ENCODE peak calls at places on chromosomes 7 and 10, in seven cellular contexts. One of them, this sample, is unnamed.

GRCh38 chr7:111860248-111860647 is 298.0 kb upstream of the IMMP2L start:
- DNase-seq in EH: no peak
- DNase-seq in kidney: no peak
- DNase-seq in islet precursor cell: no peak
- DNase-seq in posterior cingulate gyrus: no peak
- DNase-seq in dorsolateral prefrontal cortex: no peak
- DNase-seq in AG04449: no peak
- DNase-seq in this sample: no peak

GRCh38 chr10:26516540-26517101 is 78.5 kb downstream of the APBB1IP start:
- DNase-seq in kidney: no peak
- DNase-seq in dorsolateral prefrontal cortex: no peak
- DNase-seq in posterior cingulate gyrus: no peak
- DNase-seq in AG04449: no peak
- DNase-seq in EH: no peak
- DNase-seq in islet precursor cell: no peak
- DNase-seq in this sample: no peak

GRCh38 chr7:42432644-42433043 is 195.6 kb upstream of the GLI3 start:
- DNase-seq in EH: no peak
- DNase-seq in kidney: no peak
- DNase-seq in posterior cingulate gyrus: no peak
- DNase-seq in dorsolateral prefrontal cortex: no peak
- DNase-seq in islet precursor cell: no peak
- DNase-seq in AG04449: no peak
- DNase-seq in this sample: no peak

GRCh38 chr7:44075296-44076075 is 6.8 kb downstream of the POLM start:
- DNase-seq in kidney: peak; percentile 47
- DNase-seq in islet precursor cell: no peak
- DNase-seq in EH: no peak
- DNase-seq in posterior cingulate gyrus: no peak
- DNase-seq in AG04449: no peak
- DNase-seq in dorsolateral prefrontal cortex: no peak
- DNase-seq in this sample: peak; percentile 66

GRCh38 chr10:11145498-11145855 is 127.8 kb downstream of the CELF2 start:
- DNase-seq in kidney: no peak
- DNase-seq in EH: no peak
- DNase-seq in posterior cingulate gyrus: no peak
- DNase-seq in dorsolateral prefrontal cortex: no peak
- DNase-seq in islet precursor cell: no peak
- DNase-seq in AG04449: no peak
- DNase-seq in this sample: no peak

GRCh38 chr7:24889611-24890010 is 90.4 kb downstream of the OSBPL3 start:
- DNase-seq in posterior cingulate gyrus: no peak
- DNase-seq in EH: no peak
- DNase-seq in islet precursor cell: no peak
- DNase-seq in dorsolateral prefrontal cortex: no peak
- DNase-seq in AG04449: no peak
- DNase-seq in kidney: no peak
- DNase-seq in this sample: no peak

GRCh38 chr7:149125189-149125863 is 798 bp downstream of the ZNF425 start:
- DNase-seq in kidney: no peak
- DNase-seq in dorsolateral prefrontal cortex: peak; percentile 29
- DNase-seq in EH: peak; percentile 25
- DNase-seq in islet precursor cell: no peak
- DNase-seq in posterior cingulate gyrus: no peak
- DNase-seq in AG04449: no peak
- DNase-seq in this sample: no peak

GRCh38 chr7:157192861-157193260 is 54.1 kb downstream of the UBE3C start:
- DNase-seq in kidney: no peak
- DNase-seq in EH: no peak
- DNase-seq in islet precursor cell: no peak
- DNase-seq in AG04449: no peak
- DNase-seq in dorsolateral prefrontal cortex: no peak
- DNase-seq in posterior cingulate gyrus: no peak
- DNase-seq in this sample: no peak

GRCh38 chr10:7260412-7260900 is 150.4 kb downstream of the SFMBT2 start:
- DNase-seq in posterior cingulate gyrus: peak; percentile 25
- DNase-seq in AG04449: peak; percentile 19
- DNase-seq in islet precursor cell: no peak
- DNase-seq in kidney: no peak
- DNase-seq in dorsolateral prefrontal cortex: peak; percentile 63
- DNase-seq in EH: peak; percentile 9
- DNase-seq in this sample: no peak

GRCh38 chr10:76723781-76724336 is 913.7 kb downstream of the KCNMA1 start:
- DNase-seq in posterior cingulate gyrus: no peak
- DNase-seq in islet precursor cell: no peak
- DNase-seq in AG04449: no peak
- DNase-seq in kidney: no peak
- DNase-seq in EH: no peak
- DNase-seq in dorsolateral prefrontal cortex: no peak
- DNase-seq in this sample: no peak

GRCh38 chr10:116408716-116409115 is 18.9 kb upstream of the PNLIPRP3 start:
- DNase-seq in posterior cingulate gyrus: no peak
- DNase-seq in AG04449: no peak
- DNase-seq in islet precursor cell: no peak
- DNase-seq in dorsolateral prefrontal cortex: no peak
- DNase-seq in EH: no peak
- DNase-seq in kidney: no peak
- DNase-seq in this sample: no peak

GRCh38 chr10:70564113-70564725 is 38.3 kb downstream of the PRF1 start:
- DNase-seq in AG04449: no peak
- DNase-seq in islet precursor cell: peak; percentile 43
- DNase-seq in dorsolateral prefrontal cortex: no peak
- DNase-seq in posterior cingulate gyrus: no peak
- DNase-seq in kidney: peak; percentile 68
- DNase-seq in EH: no peak
- DNase-seq in this sample: peak; percentile 68

GRCh38 chr7:135189221-135189662 is 18.7 kb upstream of the CYREN start:
- DNase-seq in kidney: no peak
- DNase-seq in posterior cingulate gyrus: no peak
- DNase-seq in AG04449: no peak
- DNase-seq in islet precursor cell: no peak
- DNase-seq in dorsolateral prefrontal cortex: no peak
- DNase-seq in EH: no peak
- DNase-seq in this sample: no peak

GRCh38 chr10:102068216-102068615 is 3.1 kb downstream of the HPS6 start:
- DNase-seq in posterior cingulate gyrus: no peak
- DNase-seq in dorsolateral prefrontal cortex: no peak
- DNase-seq in AG04449: no peak
- DNase-seq in EH: peak; percentile 19
- DNase-seq in kidney: no peak
- DNase-seq in islet precursor cell: no peak
- DNase-seq in this sample: no peak

GRCh38 chr10:125159932-125160855 is at the start of gene CTBP2:
- DNase-seq in AG04449: no peak
- DNase-seq in dorsolateral prefrontal cortex: no peak
- DNase-seq in islet precursor cell: peak; percentile 81
- DNase-seq in kidney: peak; percentile 84
- DNase-seq in EH: peak; percentile 74
- DNase-seq in posterior cingulate gyrus: peak; percentile 49
- DNase-seq in this sample: no peak

GRCh38 chr10:30228638-30229037 is 120.4 kb downstream of the MTPAP start:
- DNase-seq in islet precursor cell: no peak
- DNase-seq in dorsolateral prefrontal cortex: no peak
- DNase-seq in AG04449: no peak
- DNase-seq in posterior cingulate gyrus: no peak
- DNase-seq in kidney: no peak
- DNase-seq in EH: no peak
- DNase-seq in this sample: no peak

GRCh38 chr7:92156976-92157375 is 22.0 kb downstream of the LRRD1 start:
- DNase-seq in AG04449: no peak
- DNase-seq in kidney: no peak
- DNase-seq in posterior cingulate gyrus: no peak
- DNase-seq in dorsolateral prefrontal cortex: no peak
- DNase-seq in islet precursor cell: no peak
- DNase-seq in EH: no peak
- DNase-seq in this sample: no peak

GRCh38 chr10:130105724-130106123 is 4.9 kb downstream of the C10orf143 start:
- DNase-seq in islet precursor cell: peak; percentile 81
- DNase-seq in posterior cingulate gyrus: no peak
- DNase-seq in dorsolateral prefrontal cortex: no peak
- DNase-seq in AG04449: no peak
- DNase-seq in kidney: no peak
- DNase-seq in EH: no peak
- DNase-seq in this sample: no peak

GRCh38 chr10:63376560-63377304 is 89.0 kb downstream of the JMJD1C start:
- DNase-seq in posterior cingulate gyrus: no peak
- DNase-seq in islet precursor cell: no peak
- DNase-seq in dorsolateral prefrontal cortex: no peak
- DNase-seq in AG04449: peak; percentile 51
- DNase-seq in kidney: no peak
- DNase-seq in EH: peak; percentile 93
- DNase-seq in this sample: no peak

GRCh38 chr7:30403477-30403876 is 75.1 kb downstream of the NOD1 start:
- DNase-seq in AG04449: no peak
- DNase-seq in dorsolateral prefrontal cortex: no peak
- DNase-seq in kidney: no peak
- DNase-seq in posterior cingulate gyrus: no peak
- DNase-seq in EH: no peak
- DNase-seq in islet precursor cell: no peak
- DNase-seq in this sample: no peak

GRCh38 chr7:51369746-51370145 is 53.1 kb upstream of the COBL start:
- DNase-seq in AG04449: no peak
- DNase-seq in posterior cingulate gyrus: no peak
- DNase-seq in dorsolateral prefrontal cortex: no peak
- DNase-seq in islet precursor cell: no peak
- DNase-seq in kidney: no peak
- DNase-seq in EH: no peak
- DNase-seq in this sample: no peak

GRCh38 chr10:86786368-86786767 is 29.9 kb downstream of the BMPR1A start:
- DNase-seq in EH: peak; percentile 2
- DNase-seq in posterior cingulate gyrus: no peak
- DNase-seq in kidney: no peak
- DNase-seq in islet precursor cell: no peak
- DNase-seq in AG04449: no peak
- DNase-seq in dorsolateral prefrontal cortex: no peak
- DNase-seq in this sample: no peak

GRCh38 chr10:14468726-14469125 is 138.0 kb upstream of the FRMD4A start:
- DNase-seq in islet precursor cell: no peak
- DNase-seq in EH: no peak
- DNase-seq in AG04449: no peak
- DNase-seq in posterior cingulate gyrus: no peak
- DNase-seq in dorsolateral prefrontal cortex: no peak
- DNase-seq in kidney: no peak
- DNase-seq in this sample: no peak

GRCh38 chr7:92797693-92798092 is 38.7 kb downstream of the CDK6 start:
- DNase-seq in dorsolateral prefrontal cortex: no peak
- DNase-seq in kidney: no peak
- DNase-seq in islet precursor cell: no peak
- DNase-seq in AG04449: no peak
- DNase-seq in EH: peak; percentile 44
- DNase-seq in posterior cingulate gyrus: no peak
- DNase-seq in this sample: no peak

GRCh38 chr7:23472974-23473847 is 2.9 kb upstream of the IGF2BP3 start:
- DNase-seq in islet precursor cell: no peak
- DNase-seq in EH: no peak
- DNase-seq in posterior cingulate gyrus: no peak
- DNase-seq in AG04449: no peak
- DNase-seq in dorsolateral prefrontal cortex: no peak
- DNase-seq in kidney: no peak
- DNase-seq in this sample: no peak

GRCh38 chr7:73483171-73483570 is 38.9 kb downstream of the BAZ1B start:
- DNase-seq in dorsolateral prefrontal cortex: no peak
- DNase-seq in EH: no peak
- DNase-seq in kidney: no peak
- DNase-seq in posterior cingulate gyrus: no peak
- DNase-seq in islet precursor cell: no peak
- DNase-seq in AG04449: no peak
- DNase-seq in this sample: no peak

GRCh38 chr10:132296671-132297443 is 10.9 kb downstream of the STK32C start:
- DNase-seq in islet precursor cell: peak; percentile 45
- DNase-seq in AG04449: no peak
- DNase-seq in dorsolateral prefrontal cortex: no peak
- DNase-seq in EH: no peak
- DNase-seq in kidney: peak; percentile 56
- DNase-seq in posterior cingulate gyrus: no peak
- DNase-seq in this sample: peak; percentile 87

GRCh38 chr10:122296363-122297120 is 25.4 kb downstream of the BTBD16 start:
- DNase-seq in dorsolateral prefrontal cortex: no peak
- DNase-seq in islet precursor cell: peak; percentile 25
- DNase-seq in posterior cingulate gyrus: no peak
- DNase-seq in kidney: no peak
- DNase-seq in AG04449: no peak
- DNase-seq in EH: no peak
- DNase-seq in this sample: no peak

GRCh38 chr7:35695628-35695888 is 623 bp upstream of the HERPUD2 start:
- DNase-seq in dorsolateral prefrontal cortex: no peak
- DNase-seq in AG04449: no peak
- DNase-seq in EH: no peak
- DNase-seq in kidney: no peak
- DNase-seq in islet precursor cell: no peak
- DNase-seq in posterior cingulate gyrus: no peak
- DNase-seq in this sample: no peak

GRCh38 chr7:74157605-74158004 is 16.6 kb upstream of the EIF4H start:
- DNase-seq in AG04449: no peak
- DNase-seq in posterior cingulate gyrus: no peak
- DNase-seq in dorsolateral prefrontal cortex: no peak
- DNase-seq in kidney: no peak
- DNase-seq in EH: no peak
- DNase-seq in islet precursor cell: no peak
- DNase-seq in this sample: no peak

GRCh38 chr7:516216-516605 is 3.4 kb downstream of the PDGFA start:
- DNase-seq in islet precursor cell: no peak
- DNase-seq in posterior cingulate gyrus: no peak
- DNase-seq in dorsolateral prefrontal cortex: no peak
- DNase-seq in AG04449: no peak
- DNase-seq in kidney: no peak
- DNase-seq in EH: peak; percentile 85
- DNase-seq in this sample: no peak

GRCh38 chr10:11874568-11875182 is 51.5 kb downstream of the PROSER2 start:
- DNase-seq in AG04449: no peak
- DNase-seq in dorsolateral prefrontal cortex: no peak
- DNase-seq in EH: peak; percentile 7
- DNase-seq in kidney: no peak
- DNase-seq in posterior cingulate gyrus: no peak
- DNase-seq in islet precursor cell: peak; percentile 97
- DNase-seq in this sample: peak; percentile 68

GRCh38 chr7:144791488-144791887 is 44.4 kb downstream of the TPK1 start:
- DNase-seq in dorsolateral prefrontal cortex: no peak
- DNase-seq in islet precursor cell: no peak
- DNase-seq in AG04449: no peak
- DNase-seq in posterior cingulate gyrus: no peak
- DNase-seq in kidney: no peak
- DNase-seq in EH: no peak
- DNase-seq in this sample: no peak

GRCh38 chr10:131242007-131242406 is 69.5 kb downstream of the TCERG1L start:
- DNase-seq in EH: no peak
- DNase-seq in kidney: no peak
- DNase-seq in dorsolateral prefrontal cortex: peak; percentile 14
- DNase-seq in posterior cingulate gyrus: no peak
- DNase-seq in AG04449: no peak
- DNase-seq in islet precursor cell: peak; percentile 72
- DNase-seq in this sample: no peak

GRCh38 chr10:128058746-128059125 is 67.5 kb downstream of the MKI67 start:
- DNase-seq in AG04449: no peak
- DNase-seq in dorsolateral prefrontal cortex: no peak
- DNase-seq in EH: no peak
- DNase-seq in posterior cingulate gyrus: no peak
- DNase-seq in islet precursor cell: no peak
- DNase-seq in kidney: peak; percentile 13
- DNase-seq in this sample: no peak

GRCh38 chr7:16970732-16971495 is 89.1 kb upstream of the AGR3 start:
- DNase-seq in EH: no peak
- DNase-seq in islet precursor cell: no peak
- DNase-seq in posterior cingulate gyrus: no peak
- DNase-seq in dorsolateral prefrontal cortex: no peak
- DNase-seq in kidney: no peak
- DNase-seq in AG04449: no peak
- DNase-seq in this sample: no peak

GRCh38 chr7:44131173-44132009 is 8.0 kb upstream of the POLD2 start:
- DNase-seq in islet precursor cell: peak; percentile 89
- DNase-seq in posterior cingulate gyrus: no peak
- DNase-seq in dorsolateral prefrontal cortex: no peak
- DNase-seq in EH: no peak
- DNase-seq in kidney: peak; percentile 39
- DNase-seq in AG04449: no peak
- DNase-seq in this sample: peak; percentile 35